ENCODE peak calls at places on chromosomes 4 and X, in seven cellular contexts. Y, O, I, A, V, M and Z are unnamed samples.

GRCh38 chr4:158176108-158176507 is 3.3 kb upstream of the GASK1B start:
- DNase-seq in Y (no peak), O (no peak), I (no peak), A (peak; percentile 61), V (peak; percentile 65), M (no peak), Z (no peak)

GRCh38 chrX:132480581-132481203 is 8.1 kb downstream of the MBNL3 start:
- DNase-seq in Y (peak; percentile 46), O (peak; percentile 15), I (peak; percentile 82), A (peak; percentile 35), V (peak; percentile 70), M (no peak), Z (peak; percentile 64)

GRCh38 chr4:86737244-86737643 is 111.9 kb downstream of the SLC10A6 start:
- DNase-seq in Y (no peak), O (no peak), I (no peak), A (no peak), V (no peak), M (no peak), Z (no peak)

GRCh38 chr4:119138046-119138445 is 2.4 kb downstream of the MYOZ2 start:
- DNase-seq in Y (no peak), O (no peak), I (no peak), A (no peak), V (no peak), M (no peak), Z (no peak)

GRCh38 chrX:124406294-124407013 is 60.1 kb downstream of the SH2D1A start:
- DNase-seq in Y (peak; percentile 90), O (peak; percentile 1), I (peak; percentile 91), A (peak; percentile 69), V (peak; percentile 86), M (peak; percentile 42), Z (no peak)

GRCh38 chr4:176622251-176622968 is 170.3 kb downstream of the VEGFC start:
- DNase-seq in Y (peak; percentile 85), O (no peak), I (no peak), A (no peak), V (no peak), M (no peak), Z (no peak)

GRCh38 chr4:150242820-150243458 is 164.7 kb downstream of the DCLK2 start:
- DNase-seq in Y (peak; percentile 80), O (no peak), I (peak; percentile 24), A (peak; percentile 56), V (peak; percentile 55), M (no peak), Z (no peak)

GRCh38 chr4:8905773-8906667 is 34.4 kb upstream of the HMX1 start:
- DNase-seq in Y (peak; percentile 67), O (no peak), I (no peak), A (no peak), V (no peak), M (no peak), Z (no peak)

GRCh38 chrX:10173331-10173900 is 16.6 kb downstream of the CLCN4 start:
- DNase-seq in Y (peak; percentile 96), O (no peak), I (no peak), A (peak; percentile 33), V (peak; percentile 63), M (no peak), Z (no peak)

GRCh38 chr4:72846280-72847111 is 223.0 kb downstream of the COX18 start:
- DNase-seq in Y (no peak), O (no peak), I (no peak), A (no peak), V (peak; percentile 36), M (no peak), Z (no peak)

GRCh38 chr4:87717276-87718031 is 67.4 kb downstream of the DMP1 start:
- DNase-seq in Y (peak; percentile 74), O (no peak), I (no peak), A (no peak), V (peak; percentile 73), M (no peak), Z (no peak)

GRCh38 chrX:106170318-106170717 is 2.2 kb downstream of the PWWP3B start:
- DNase-seq in Y (no peak), O (no peak), I (peak; percentile 19), A (no peak), V (peak; percentile 1), M (no peak), Z (no peak)

GRCh38 chrX:112851161-112851779 is 10.6 kb upstream of the AMOT start:
- DNase-seq in Y (no peak), O (no peak), I (peak; percentile 21), A (no peak), V (no peak), M (no peak), Z (no peak)

GRCh38 chr4:111847256-111848108 is 297.8 kb upstream of the FAM241A start:
- DNase-seq in Y (no peak), O (no peak), I (no peak), A (no peak), V (no peak), M (no peak), Z (no peak)

GRCh38 chr4:62644372-62644771 is 1444.2 kb downstream of the ADGRL3 start:
- DNase-seq in Y (no peak), O (no peak), I (peak; percentile 48), A (no peak), V (peak; percentile 65), M (no peak), Z (no peak)

GRCh38 chr4:21304061-21304541 is 603.8 kb downstream of the PACRGL start:
- DNase-seq in Y (no peak), O (no peak), I (peak; percentile 32), A (peak; percentile 26), V (peak; percentile 10), M (no peak), Z (no peak)

GRCh38 chr4:110020139-110020538 is 107.5 kb downstream of the EGF start:
- DNase-seq in Y (no peak), O (no peak), I (no peak), A (no peak), V (no peak), M (no peak), Z (no peak)

GRCh38 chrX:24398766-24399165 is 38.3 kb downstream of the SUPT20HL1 start:
- DNase-seq in Y (no peak), O (no peak), I (no peak), A (no peak), V (no peak), M (no peak), Z (no peak)

GRCh38 chrX:46327229-46328081 is 217.8 kb downstream of the ZNF674 start:
- DNase-seq in Y (peak; percentile 62), O (no peak), I (no peak), A (peak; percentile 84), V (peak; percentile 83), M (no peak), Z (peak; percentile 66)

GRCh38 chr4:106676173-106676921 is 307.8 kb upstream of the GIMD1 start:
- DNase-seq in Y (no peak), O (no peak), I (no peak), A (no peak), V (peak; percentile 10), M (no peak), Z (no peak)

GRCh38 chr4:56276547-56276946 is 110.7 kb downstream of the AASDH start:
- DNase-seq in Y (peak; percentile 66), O (no peak), I (no peak), A (no peak), V (peak; percentile 55), M (no peak), Z (no peak)

GRCh38 chrX:73930300-73930699 is 367.3 kb downstream of the CHIC1 start:
- DNase-seq in Y (no peak), O (no peak), I (no peak), A (no peak), V (peak; percentile 58), M (no peak), Z (no peak)

GRCh38 chrX:21151051-21151450 is 223.2 kb upstream of the CNKSR2 start:
- DNase-seq in Y (no peak), O (no peak), I (no peak), A (no peak), V (no peak), M (no peak), Z (no peak)

GRCh38 chrX:97294016-97294415 is 410.3 kb downstream of the RPA4 start:
- DNase-seq in Y (no peak), O (no peak), I (no peak), A (no peak), V (no peak), M (no peak), Z (no peak)

GRCh38 chr4:40916880-40917279 is 167.1 kb downstream of the NSUN7 start:
- DNase-seq in Y (peak; percentile 85), O (no peak), I (no peak), A (peak; percentile 52), V (peak; percentile 44), M (no peak), Z (peak; percentile 75)

GRCh38 chrX:66863721-66864120 is 224.8 kb upstream of the EDA2R start:
- DNase-seq in Y (no peak), O (no peak), I (no peak), A (peak; percentile 35), V (no peak), M (no peak), Z (no peak)

GRCh38 chr4:108247511-108248088 is 78.9 kb upstream of the LEF1 start:
- DNase-seq in Y (no peak), O (no peak), I (peak; percentile 51), A (no peak), V (peak; percentile 35), M (no peak), Z (no peak)

GRCh38 chr4:22427676-22428075 is 88.2 kb downstream of the ADGRA3 start:
- DNase-seq in Y (no peak), O (no peak), I (no peak), A (no peak), V (no peak), M (no peak), Z (no peak)

GRCh38 chr4:26197018-26197779 is 123.6 kb upstream of the RBPJ start:
- DNase-seq in Y (peak; percentile 90), O (peak; percentile 56), I (no peak), A (no peak), V (peak; percentile 97), M (peak; percentile 47), Z (no peak)